ENCODE peak calls at places on chromosome 9, in four cellular contexts. L, O, B and U are unnamed samples.

GRCh38 chr9:22331533-22331932 is 115.1 kb upstream of the DMRTA1 start:
- DNase-seq in L (no peak), O (no peak), B (no peak), U (no peak)

GRCh38 chr9:130078547-130078946 is 24.8 kb downstream of the GPR107 start:
- DNase-seq in L (no peak), O (no peak), B (no peak), U (no peak)

GRCh38 chr9:102499468-102499867 is 495.7 kb upstream of the CYLC2 start:
- DNase-seq in B (no peak), L (no peak), O (no peak), U (no peak)

GRCh38 chr9:127446720-127447415 is 4.3 kb downstream of the RPL12 start:
- DNase-seq in O (no peak), B (no peak), L (no peak), U (no peak)

GRCh38 chr9:110659891-110660541 is 8.6 kb upstream of the MUSK start:
- DNase-seq in L (peak; percentile 81), B (no peak), O (no peak), U (no peak)

GRCh38 chr9:98899399-98900056 is 44.2 kb upstream of the COL15A1 start:
- DNase-seq in O (no peak), L (peak; percentile 91), B (no peak), U (no peak)

GRCh38 chr9:100601216-100601615 is 23.3 kb downstream of the CAVIN4 start:
- DNase-seq in L (peak; percentile 55), O (peak; percentile 13), B (no peak), U (peak; percentile 54)

GRCh38 chr9:73042155-73042554 is 89.3 kb upstream of the ALDH1A1 start:
- DNase-seq in L (no peak), B (no peak), O (no peak), U (no peak)

GRCh38 chr9:121895274-121895835 is 197.8 kb downstream of the TTLL11 start:
- DNase-seq in L (no peak), O (no peak), B (no peak), U (no peak)

GRCh38 chr9:77978086-77978781 is 53.4 kb downstream of the GNAQ start:
- DNase-seq in L (no peak), O (no peak), B (no peak), U (no peak)

GRCh38 chr9:137303031-137303892 is 1.2 kb upstream of the NRARP start:
- DNase-seq in O (no peak), B (peak; percentile 64), L (no peak), U (no peak)

GRCh38 chr9:128216781-128217553 is 13.8 kb downstream of the DNM1 start:
- DNase-seq in O (no peak), B (no peak), L (no peak), U (no peak)

GRCh38 chr9:94812343-94812742 is 85.8 kb downstream of the AOPEP start:
- DNase-seq in O (no peak), L (peak; percentile 77), B (no peak), U (no peak)

GRCh38 chr9:122374885-122375420 is 4.1 kb downstream of the PTGS1 start:
- DNase-seq in O (no peak), L (peak; percentile 77), B (peak; percentile 89), U (peak; percentile 44)

GRCh38 chr9:79263666-79264460 is 307.9 kb upstream of the TLE4 start:
- DNase-seq in L (peak; percentile 61), O (no peak), B (no peak), U (no peak)

GRCh38 chr9:75447281-75447680 is 359.0 kb downstream of the OSTF1 start:
- DNase-seq in O (no peak), B (no peak), L (no peak), U (no peak)

GRCh38 chr9:137028281-137029057 is 432 bp upstream of the ABCA2 start:
- DNase-seq in O (no peak), B (peak; percentile 79), L (peak; percentile 11), U (peak; percentile 85)

GRCh38 chr9:123360161-123361085 is 4.4 kb downstream of the CRB2 start:
- DNase-seq in L (no peak), B (no peak), O (no peak), U (peak; percentile 99)

GRCh38 chr9:115204827-115205506 is 87.0 kb upstream of the TNC start:
- DNase-seq in L (peak; percentile 95), B (no peak), O (no peak), U (no peak)

GRCh38 chr9:113648048-113648447 is 184.5 kb downstream of the RGS3 start:
- DNase-seq in O (no peak), L (no peak), B (no peak), U (no peak)

DNA sequence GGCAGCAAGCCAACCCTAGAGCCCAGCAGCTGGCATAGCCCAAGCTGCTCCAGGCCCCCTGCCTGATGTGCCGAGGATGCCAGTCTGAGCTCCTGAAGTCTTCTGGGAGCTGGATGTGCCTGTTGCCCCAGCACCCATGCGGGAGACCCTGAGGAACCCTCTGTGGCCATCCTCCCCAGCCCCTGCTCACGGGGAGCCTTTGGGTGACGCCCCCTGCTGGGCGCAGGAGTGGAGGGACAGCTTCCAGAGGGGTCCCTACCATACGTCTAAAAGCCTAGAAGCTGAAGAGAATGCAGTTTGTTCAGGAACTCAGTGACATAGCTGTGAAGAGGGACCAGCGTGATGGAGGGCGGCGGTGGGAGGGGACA is 33.1 kb upstream of the MVB12B start:
- DNase-seq in B (no peak), L (no peak), O (no peak), U (no peak)
- TF ChIP-seq CTCF in B (no peak), L (peak; percentile 3), O (peak; percentile 33), U (no peak)

GRCh38 chr9:36110434-36110833 is 26.1 kb upstream of the GLIPR2 start:
- DNase-seq in L (no peak), B (no peak), O (no peak), U (no peak)
- TF ChIP-seq CTCF in L (no peak), B (no peak), O (peak; percentile 12), U (no peak)

DNA sequence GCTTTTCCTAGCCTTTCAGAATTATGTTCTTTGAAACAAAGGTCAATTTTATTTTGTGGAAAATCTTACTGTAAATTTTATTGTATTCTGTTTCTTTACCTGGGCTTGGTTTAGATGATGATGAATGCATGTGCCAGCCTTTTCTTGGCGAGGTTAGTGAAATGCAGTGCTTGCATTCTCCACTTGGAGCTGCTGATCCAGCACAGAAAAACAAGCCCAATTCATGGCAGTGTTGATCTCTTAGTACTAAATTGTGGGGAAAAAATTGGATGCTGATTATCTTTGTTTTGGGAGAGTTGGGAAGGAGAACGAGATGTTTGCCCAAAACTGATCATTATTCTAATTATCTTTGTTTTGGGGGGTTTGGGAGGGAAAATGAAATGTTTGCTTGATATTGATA is 3.7 kb downstream of the HABP4 start:
- DNase-seq in O (no peak), L (peak; percentile 47), B (no peak), U (no peak)
- TF ChIP-seq CTCF in O (peak; percentile 37), L (peak; percentile 50), B (peak; percentile 52), U (peak; percentile 36)

GRCh38 chr9:124840300-124840833 is 12.9 kb upstream of the WDR38 start:
- DNase-seq in L (no peak), B (no peak), O (no peak), U (no peak)
- TF ChIP-seq CTCF in L (peak; percentile 39), B (no peak), O (peak; percentile 38), U (no peak)